ENCODE peak calls at places on chromosome 9, in eight cellular contexts. N is heart right ventricle; P is Panc1; D is CD8-positive, alpha-beta memory T cell; F is cardiac muscle cell; E is HCT116; K is IMR-90; O is A549. U is an unnamed sample. For H3K4me1, the result is how much of the 10 kb centered on the place peaks cover.

GRCh38 chr9:113602126-113603119 is 138.9 kb downstream of the RGS3 start:
- DNase-seq in P (no peak), N (peak), K (peak), E (peak), O (no peak), D (no peak), F (no peak), U (peak)

GRCh38 chr9:131020862-131021261 is 11.9 kb downstream of the LAMC3 start:
- DNase-seq in F (no peak), D (no peak), N (no peak), P (no peak), E (no peak), O (no peak), K (no peak), U (no peak)

GRCh38 chr9:79768199-79768598 is 196.4 kb downstream of the TLE4 start:
- DNase-seq in F (peak), O (no peak), E (no peak), P (no peak), K (peak), N (no peak), D (no peak), U (no peak)

GRCh38 chr9:101510344-101510940 is 23.2 kb upstream of the RNF20 start:
- DNase-seq in K (no peak), O (no peak), N (no peak), E (no peak), F (no peak), P (no peak), D (no peak), U (no peak)

GRCh38 chr9:86096382-86096781 is 3.0 kb downstream of the GOLM1 start:
- DNase-seq in N (no peak), F (no peak), O (no peak), P (no peak), D (no peak), E (no peak), K (peak), U (no peak)

GRCh38 chr9:127803507-127804352 is 1.0 kb downstream of the FPGS start:
- DNase-seq in O (peak), N (no peak), D (no peak), P (no peak), K (no peak), F (no peak), E (no peak), U (no peak)

GRCh38 chr9:124659099-124659659 is 111.9 kb downstream of the NR6A1 start:
- DNase-seq in P (no peak), F (peak), D (no peak), E (no peak), O (peak), N (peak), K (peak), U (peak)

GRCh38 chr9:36985769-36986547 is 48.1 kb downstream of the PAX5 start:
- DNase-seq in P (no peak), K (no peak), E (no peak), N (no peak), D (no peak), O (no peak), F (no peak), U (no peak)

GRCh38 chr9:26157411-26157810 is 479.2 kb upstream of the TUSC1 start:
- DNase-seq in P (no peak), E (no peak), F (no peak), K (no peak), D (no peak), O (no peak), N (no peak), U (no peak)

GRCh38 chr9:108535526-108535925 is 320.3 kb downstream of the ACTL7B start:
- DNase-seq in O (peak), P (no peak), K (no peak), F (no peak), E (no peak), D (no peak), N (no peak), U (no peak)

GRCh38 chr9:133333011-133333410 is 3.0 kb downstream of the SURF6 start:
- DNase-seq in F (no peak), D (no peak), N (no peak), O (no peak), E (no peak), P (no peak), K (no peak), U (no peak)

GRCh38 chr9:35749515-35750255 is 598 bp downstream of the RGP1 start:
- DNase-seq in O (no peak), P (no peak), K (no peak), F (peak), D (no peak), N (no peak), E (no peak), U (peak)

GRCh38 chr9:109463924-109464625 is 34.0 kb downstream of the PTPN3 start:
- DNase-seq in N (no peak), E (no peak), F (no peak), K (no peak), O (no peak), P (no peak), D (no peak), U (no peak)

GRCh38 chr9:132857031-132857430 is 21.1 kb downstream of the AK8 start:
- DNase-seq in F (no peak), D (no peak), E (no peak), P (no peak), K (peak), O (no peak), N (peak), U (peak)

GRCh38 chr9:33921967-33922895 is 105.3 kb downstream of the UBE2R2 start:
- DNase-seq in D (no peak), N (no peak), E (peak), K (no peak), O (peak), F (peak), P (no peak), U (no peak)

GRCh38 chr9:132409828-132410528 is at the start of gene CFAP77:
- DNase-seq in D (peak), P (no peak), N (peak), E (peak), O (peak), K (peak), F (peak), U (peak)

GRCh38 chr9:106697799-106698591 is 165.0 kb upstream of the ZNF462 start:
- DNase-seq in D (no peak), O (no peak), F (peak), P (no peak), N (peak), K (peak), E (no peak), U (peak)

GRCh38 chr9:118896356-118897000 is 472.8 kb downstream of the BRINP1 start:
- DNase-seq in F (peak), P (no peak), D (no peak), O (no peak), K (no peak), N (no peak), E (no peak), U (no peak)

GRCh38 chr9:31347082-31347617 is 1037.3 kb upstream of the ACO1 start:
- DNase-seq in D (peak), F (no peak), P (no peak), O (no peak), N (no peak), E (no peak), K (no peak), U (no peak)

GRCh38 chr9:629136-629535 is 212.4 kb upstream of the DMRT1 start:
- DNase-seq in P (no peak), E (no peak), N (no peak), K (peak), D (no peak), F (no peak), O (no peak), U (no peak)

GRCh38 chr9:89036383-89036782 is 45.1 kb downstream of the S1PR3 start:
- DNase-seq in F (no peak), O (no peak), D (no peak), P (no peak), K (peak), N (no peak), E (no peak), U (no peak)

GRCh38 chr9:129823163-129823933 is 588 bp downstream of the TOR1A start:
- DNase-seq in N (no peak), F (peak), E (no peak), O (peak), K (peak), P (no peak), D (peak), U (peak)

GRCh38 chr9:108919517-108919916 is 14.4 kb downstream of the ELP1 start:
- DNase-seq in D (no peak), K (no peak), E (no peak), N (no peak), P (no peak), F (no peak), O (no peak), U (no peak)

GRCh38 chr9:1759901-1760300 is 255.2 kb upstream of the SMARCA2 start:
- DNase-seq in D (no peak), E (no peak), P (no peak), O (no peak), N (no peak), F (no peak), K (no peak), U (no peak)

GRCh38 chr9:111909444-111909843 is 12.8 kb downstream of the UGCG start:
- DNase-seq in E (no peak), P (no peak), F (no peak), N (no peak), D (no peak), K (no peak), O (no peak), U (no peak)

GRCh38 chr9:89776795-89777194 is 172.0 kb downstream of the GADD45G start:
- DNase-seq in E (no peak), N (no peak), O (no peak), F (no peak), K (no peak), P (no peak), D (no peak), U (no peak)

GRCh38 chr9:121362813-121363585 is 7.1 kb downstream of the STOM start:
- DNase-seq in P (no peak), D (no peak), N (no peak), E (no peak), O (no peak), F (no peak), K (peak), U (no peak)
- H3K4me1 ChIP-seq in P (under half), D (half or more), N (half or more), E (under half), O (half or more), F (under half), K (under half), U (half or more)

DNA sequence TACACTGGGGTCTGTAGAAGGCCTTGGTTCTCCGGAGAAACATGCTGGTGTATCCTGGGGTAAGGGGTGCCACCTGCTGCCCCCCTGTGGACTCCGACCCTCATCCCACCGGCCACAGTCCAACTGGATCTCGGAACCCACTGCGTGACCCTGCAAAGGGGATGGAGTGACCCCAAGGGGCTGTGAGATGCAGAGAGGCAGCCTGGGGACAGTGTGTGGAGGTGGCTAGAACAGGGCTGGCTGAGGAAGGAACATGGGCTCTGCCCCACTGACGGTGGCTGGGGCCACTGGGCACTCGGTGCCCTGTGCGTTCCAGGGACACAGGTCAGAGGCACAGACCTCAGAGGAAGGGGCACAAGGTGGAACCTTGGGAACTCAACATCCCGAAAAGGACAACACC is 2.3 kb downstream of the NACC2 start:
- DNase-seq in P (no peak), F (no peak), D (no peak), E (no peak), K (no peak), O (no peak), N (peak), U (no peak)
- H3K4me1 ChIP-seq in P (half or more), F (under half), D (under half), E (under half), K (under half), O (half or more), N (half or more), U (under half)

DNA sequence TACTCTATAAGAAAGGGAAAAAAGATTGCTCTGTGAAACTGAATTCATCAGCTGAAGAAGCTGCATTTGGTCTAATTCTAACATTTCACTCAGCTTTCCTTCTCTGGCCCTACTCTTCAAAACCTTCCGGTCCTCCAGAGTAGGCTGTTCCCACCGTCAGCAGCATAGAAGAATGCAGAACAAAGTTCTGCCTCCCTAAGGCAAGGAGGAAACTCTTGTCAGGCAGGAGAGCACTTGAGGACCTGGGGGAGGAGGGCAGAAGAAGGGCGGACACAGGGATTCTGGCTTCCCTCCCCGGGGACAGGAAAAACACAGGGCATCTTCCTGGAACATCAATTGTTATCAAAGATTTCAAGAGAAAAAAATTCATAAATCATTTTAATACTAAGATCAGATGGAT is 69.2 kb upstream of the SHB start:
- DNase-seq in K (no peak), N (no peak), E (no peak), P (no peak), O (no peak), F (no peak), D (no peak), U (no peak)
- H3K4me1 ChIP-seq in K (under half), N (under half), E (under half), P (under half), O (under half), F (under half), D (under half), U (under half)

DNA sequence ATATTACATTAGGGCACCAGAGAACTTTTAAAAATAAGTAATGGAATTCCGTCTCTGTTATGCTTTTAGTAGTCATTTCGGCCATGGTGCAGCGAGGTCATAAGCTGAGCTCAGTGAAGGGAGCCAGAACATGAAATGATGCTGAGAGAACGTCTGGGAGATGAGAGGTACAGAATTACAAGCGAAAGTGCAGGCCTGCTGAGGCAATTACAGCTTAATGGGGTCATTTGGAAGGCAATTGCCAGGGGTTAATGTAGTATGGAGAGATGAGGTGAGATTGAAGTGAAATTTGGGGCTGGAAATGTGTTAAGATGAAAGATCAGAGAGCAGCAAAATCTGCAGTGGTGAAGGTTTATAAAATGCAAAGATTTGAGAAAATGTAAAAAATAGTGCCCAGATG is 96.5 kb downstream of the PBX3 start:
- DNase-seq in D (no peak), O (no peak), K (peak), N (no peak), E (no peak), F (peak), P (no peak), U (no peak)
- H3K4me1 ChIP-seq in D (under half), O (under half), K (under half), N (under half), E (under half), F (under half), P (under half), U (under half)

DNA sequence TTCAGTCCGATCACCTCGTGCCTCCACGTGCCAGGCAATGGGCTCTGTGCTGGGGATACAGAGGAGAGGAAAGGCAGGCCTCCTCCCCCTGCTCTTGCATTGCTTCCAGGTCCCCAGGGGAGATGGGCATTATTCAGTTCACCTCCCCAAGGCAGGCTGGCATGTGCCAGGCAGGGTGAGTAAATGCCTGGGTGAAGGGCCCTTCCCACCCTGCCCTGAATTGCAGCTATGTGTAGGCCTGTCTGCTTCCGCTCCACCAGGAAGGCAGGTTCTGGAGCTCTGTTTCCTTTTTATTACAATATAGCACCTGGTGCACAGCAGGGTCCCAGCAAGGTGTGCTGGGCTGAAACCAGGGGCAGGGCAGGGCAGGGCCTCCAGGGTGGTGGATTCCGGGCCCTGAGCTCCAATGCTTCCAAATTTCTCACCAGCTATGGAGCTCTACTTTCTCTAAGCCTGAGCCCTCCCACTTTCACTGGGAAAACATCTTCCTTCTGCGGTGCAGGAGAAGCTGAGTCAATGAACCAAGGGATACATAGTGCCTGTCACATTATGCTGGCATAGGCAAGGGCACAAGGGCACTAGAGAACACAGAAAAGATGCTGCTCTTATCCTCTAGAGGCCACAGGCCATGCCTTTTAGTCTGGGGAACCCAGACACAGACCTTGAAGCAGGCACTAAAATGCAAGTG is 42.0 kb downstream of the SHB start:
- DNase-seq in N (no peak), D (no peak), K (no peak), E (no peak), F (no peak), P (no peak), O (no peak), U (no peak)
- H3K4me1 ChIP-seq in N (half or more), D (under half), K (half or more), E (half or more), F (under half), P (half or more), O (half or more), U (half or more)

GRCh38 chr9:134402182-134402581 is 75.9 kb downstream of the RXRA start:
- DNase-seq in E (no peak), F (no peak), D (no peak), P (no peak), K (no peak), N (no peak), O (no peak), U (no peak)

GRCh38 chr9:134404376-134405358 is 78.4 kb downstream of the RXRA start:
- DNase-seq in N (no peak), O (no peak), F (no peak), K (no peak), D (no peak), E (no peak), P (no peak), U (no peak)

GRCh38 chr9:134405527-134405926 is 79.3 kb downstream of the RXRA start:
- DNase-seq in D (no peak), O (no peak), K (no peak), N (no peak), P (no peak), E (no peak), F (no peak), U (no peak)

GRCh38 chr9:134403292-134403681 is 77.0 kb downstream of the RXRA start:
- DNase-seq in D (no peak), E (no peak), O (no peak), P (no peak), N (peak), F (no peak), K (no peak), U (no peak)

DNA sequence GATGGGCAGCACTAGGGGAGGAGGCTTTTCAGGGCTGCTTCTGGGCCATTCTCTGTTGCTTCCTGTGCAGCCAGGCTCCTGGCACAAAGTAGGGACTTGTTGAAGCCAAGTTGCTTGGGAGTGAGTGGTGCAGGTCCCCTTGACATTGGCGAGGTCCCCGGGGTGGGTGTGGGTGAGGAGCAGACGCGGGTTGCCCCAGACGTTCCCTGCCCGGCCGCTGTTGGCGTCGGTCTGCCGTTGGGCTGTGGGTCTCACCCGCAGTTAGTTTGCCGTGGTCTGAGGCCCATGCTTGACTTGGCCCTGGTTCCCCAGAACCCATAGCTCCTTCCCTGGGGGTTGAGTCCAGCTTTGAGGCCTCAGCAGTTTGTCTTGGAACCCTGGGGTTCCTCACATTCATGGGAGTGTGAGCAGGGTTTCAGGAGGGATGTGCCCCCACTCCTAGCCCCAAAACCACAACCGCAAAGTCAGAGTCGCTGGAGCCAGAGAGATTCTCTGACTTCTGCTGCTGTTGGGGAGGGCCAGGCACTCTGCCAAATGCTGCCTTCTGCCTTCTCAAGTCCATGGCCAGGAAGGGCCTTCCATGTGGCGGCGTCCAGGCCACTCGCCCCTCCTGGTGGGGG is 77.5 kb downstream of the RXRA start:
- DNase-seq in F (no peak), P (no peak), D (peak), O (no peak), N (peak), E (no peak), K (peak), U (peak)
- H3K4me1 ChIP-seq in F (under half), P (under half), D (half or more), O (half or more), N (half or more), E (under half), K (under half), U (half or more)